ENCODE peak calls at places on chromosomes 2 and 18, in seven cellular contexts. K is NB4, H is suprapubic skin, Z is stomach, N is spleen, S is A549, F is sigmoid colon. J is an unnamed sample.

GRCh38 chr2:150911766-150912280 is 349.8 kb downstream of the RBM43 start:
- DNase-seq in N (no peak), H (peak; percentile 88), F (peak; percentile 90), S (peak; percentile 12), K (peak; percentile 92), Z (peak; percentile 27), J (peak; percentile 10)

GRCh38 chr18:62070306-62070705 is 116.5 kb downstream of the PIGN start:
- DNase-seq in S (no peak), F (no peak), K (no peak), H (no peak), Z (no peak), N (no peak), J (no peak)

GRCh38 chr18:55406374-55407045 is 181.5 kb downstream of the TCF4 start:
- DNase-seq in H (no peak), F (no peak), K (no peak), N (no peak), S (no peak), Z (no peak), J (no peak)

GRCh38 chr2:132662742-132663141 is 7.3 kb downstream of the LYPD1 start:
- DNase-seq in H (no peak), K (no peak), Z (no peak), S (no peak), N (no peak), F (no peak), J (no peak)

GRCh38 chr2:71568103-71568502 is 114.7 kb downstream of the DYSF start:
- DNase-seq in N (no peak), S (no peak), H (no peak), K (no peak), Z (no peak), F (no peak), J (no peak)

GRCh38 chr18:3603460-3604259 is 153.7 kb downstream of the TGIF1 start:
- DNase-seq in H (no peak), N (peak; percentile 3), Z (peak; percentile 55), K (peak; percentile 85), F (peak; percentile 71), S (no peak), J (peak; percentile 96)

GRCh38 chr2:51103205-51103604 is 71.3 kb upstream of the NRXN1 start:
- DNase-seq in H (peak; percentile 60), Z (no peak), K (no peak), S (no peak), N (peak; percentile 68), F (peak; percentile 59), J (no peak)

GRCh38 chr18:35389095-35389618 is 12.0 kb upstream of the ZNF396 start:
- DNase-seq in N (no peak), Z (no peak), K (no peak), H (no peak), S (no peak), F (no peak), J (no peak)

GRCh38 chr2:112147382-112147781 is 9.2 kb downstream of the FBLN7 start:
- DNase-seq in N (no peak), S (no peak), K (no peak), Z (no peak), H (no peak), F (no peak), J (no peak)

GRCh38 chr2:149422337-149422990 is 92.1 kb downstream of the LYPD6 start:
- DNase-seq in K (no peak), Z (no peak), H (no peak), F (no peak), N (no peak), S (no peak), J (no peak)

GRCh38 chr18:78071146-78071710 is 821.6 kb downstream of the GALR1 start:
- DNase-seq in S (no peak), F (no peak), N (no peak), Z (no peak), H (no peak), K (no peak), J (no peak)

GRCh38 chr18:23835506-23835905 is 146.3 kb downstream of the LAMA3 start:
- DNase-seq in N (no peak), F (no peak), Z (no peak), K (peak; percentile 45), S (no peak), H (no peak), J (no peak)

DNA sequence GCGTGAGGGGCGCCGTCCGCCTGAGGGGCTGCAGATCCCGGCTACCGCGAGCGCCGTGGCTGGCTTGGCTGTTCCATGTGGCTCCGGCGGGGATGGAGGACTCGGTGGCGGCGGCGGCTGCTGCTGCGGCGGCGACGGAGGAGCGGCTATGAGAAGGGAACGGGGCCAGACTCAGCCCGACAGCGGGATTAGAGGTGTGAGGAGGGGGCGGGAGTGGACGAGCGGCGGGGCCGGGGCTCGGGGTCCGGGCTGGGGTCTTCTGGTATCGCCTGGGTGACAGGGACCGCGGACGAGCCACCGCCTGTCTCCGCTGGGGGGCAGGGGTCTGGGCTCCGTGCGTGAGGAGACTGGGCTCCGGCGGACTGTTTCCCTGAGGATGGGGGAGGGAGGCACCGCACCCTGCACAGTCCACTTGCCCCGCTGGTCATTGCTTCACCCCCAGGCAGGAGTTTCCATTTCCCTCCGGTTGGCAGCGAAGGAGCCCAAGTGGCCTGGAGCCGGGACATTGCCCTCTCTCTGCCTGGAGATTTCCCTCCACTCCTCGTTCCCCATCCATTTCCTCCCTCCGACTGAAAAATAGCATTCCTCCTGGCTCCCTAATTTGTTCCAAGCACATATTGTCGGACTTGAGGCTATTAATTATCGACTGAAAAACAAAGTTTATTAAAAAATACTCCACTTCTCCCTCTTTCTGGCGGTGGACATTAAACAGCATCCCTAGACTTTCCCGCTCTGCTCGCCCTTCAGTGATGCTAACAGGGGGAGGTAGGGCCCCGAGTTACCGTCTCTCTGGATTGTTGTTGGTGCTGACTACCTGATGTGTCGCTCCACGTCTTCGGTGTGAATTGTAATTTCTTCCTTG is 577 bp downstream of the EHBP1 start:
- DNase-seq in N (no peak), Z (peak; percentile 49), K (peak; percentile 77), H (peak; percentile 86), F (peak; percentile 89), S (peak; percentile 73), J (peak; percentile 75)
- TF ChIP-seq POLR2A in N (no peak), Z (no peak), K (no peak), H (no peak), F (no peak), S (peak; percentile 9), J (no peak)

GRCh38 chr18:48977914-48978313 is 27.1 kb upstream of the SMAD7 start:
- DNase-seq in S (no peak), K (no peak), F (no peak), Z (no peak), H (no peak), N (no peak), J (no peak)

GRCh38 chr18:48974304-48975220 is 23.8 kb upstream of the SMAD7 start:
- DNase-seq in Z (no peak), K (no peak), N (no peak), S (no peak), H (no peak), F (no peak), J (no peak)

GRCh38 chr18:48975221-48975816 is 24.6 kb upstream of the SMAD7 start:
- DNase-seq in N (no peak), Z (no peak), H (no peak), K (no peak), S (no peak), F (no peak), J (no peak)

GRCh38 chr18:48973731-48974130 is 23.0 kb upstream of the SMAD7 start:
- DNase-seq in F (no peak), Z (no peak), N (no peak), K (no peak), S (no peak), H (no peak), J (no peak)

GRCh38 chr18:48975817-48976649 is 25.3 kb upstream of the SMAD7 start:
- DNase-seq in Z (peak; percentile 75), H (no peak), F (no peak), N (peak; percentile 87), S (peak; percentile 71), K (peak; percentile 70), J (no peak)
- TF ChIP-seq POLR2A in Z (no peak), H (no peak), F (no peak), N (no peak), S (no peak), K (no peak), J (no peak)

GRCh38 chr2:233085037-233085838 is 25.1 kb downstream of the INPP5D start:
- DNase-seq in Z (no peak), H (peak; percentile 39), S (no peak), F (peak; percentile 24), N (no peak), K (no peak), J (no peak)

GRCh38 chr2:233085839-233086150 is 25.7 kb downstream of the INPP5D start:
- DNase-seq in N (no peak), K (no peak), Z (no peak), F (no peak), S (no peak), H (peak; percentile 5), J (no peak)

GRCh38 chr2:233083782-233084181 is 23.6 kb downstream of the INPP5D start:
- DNase-seq in N (no peak), K (no peak), H (peak; percentile 3), S (no peak), F (no peak), Z (no peak), J (no peak)

GRCh38 chr2:233082934-233083755 is 23.0 kb downstream of the INPP5D start:
- DNase-seq in Z (no peak), N (no peak), S (no peak), H (peak; percentile 46), K (peak; percentile 91), F (peak; percentile 41), J (peak; percentile 36)

DNA sequence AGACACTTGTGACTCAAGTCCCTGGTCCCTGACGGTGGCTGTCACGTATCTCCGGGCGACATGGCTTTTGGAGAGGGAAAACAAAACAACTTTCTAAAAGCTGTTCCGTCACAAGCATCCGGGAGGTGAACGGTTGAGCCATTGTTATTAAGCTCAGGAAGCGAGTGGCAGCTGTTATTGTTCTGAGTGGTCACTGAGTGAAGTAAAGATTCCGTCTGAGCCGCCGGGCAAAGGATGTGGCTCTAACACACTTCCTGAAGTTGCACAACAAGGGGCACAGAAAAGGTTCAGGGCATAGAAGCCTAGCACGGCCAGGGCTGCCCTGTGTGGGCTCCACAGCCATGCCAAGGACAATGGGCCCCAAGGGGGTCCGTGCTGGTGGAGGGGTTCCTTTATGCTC is 24.3 kb downstream of the INPP5D start:
- DNase-seq in Z (peak; percentile 56), H (peak; percentile 78), S (no peak), N (peak; percentile 91), F (peak; percentile 80), K (peak; percentile 98), J (no peak)
- TF ChIP-seq POLR2A in Z (no peak), H (no peak), S (no peak), N (no peak), F (no peak), K (no peak), J (no peak)

DNA sequence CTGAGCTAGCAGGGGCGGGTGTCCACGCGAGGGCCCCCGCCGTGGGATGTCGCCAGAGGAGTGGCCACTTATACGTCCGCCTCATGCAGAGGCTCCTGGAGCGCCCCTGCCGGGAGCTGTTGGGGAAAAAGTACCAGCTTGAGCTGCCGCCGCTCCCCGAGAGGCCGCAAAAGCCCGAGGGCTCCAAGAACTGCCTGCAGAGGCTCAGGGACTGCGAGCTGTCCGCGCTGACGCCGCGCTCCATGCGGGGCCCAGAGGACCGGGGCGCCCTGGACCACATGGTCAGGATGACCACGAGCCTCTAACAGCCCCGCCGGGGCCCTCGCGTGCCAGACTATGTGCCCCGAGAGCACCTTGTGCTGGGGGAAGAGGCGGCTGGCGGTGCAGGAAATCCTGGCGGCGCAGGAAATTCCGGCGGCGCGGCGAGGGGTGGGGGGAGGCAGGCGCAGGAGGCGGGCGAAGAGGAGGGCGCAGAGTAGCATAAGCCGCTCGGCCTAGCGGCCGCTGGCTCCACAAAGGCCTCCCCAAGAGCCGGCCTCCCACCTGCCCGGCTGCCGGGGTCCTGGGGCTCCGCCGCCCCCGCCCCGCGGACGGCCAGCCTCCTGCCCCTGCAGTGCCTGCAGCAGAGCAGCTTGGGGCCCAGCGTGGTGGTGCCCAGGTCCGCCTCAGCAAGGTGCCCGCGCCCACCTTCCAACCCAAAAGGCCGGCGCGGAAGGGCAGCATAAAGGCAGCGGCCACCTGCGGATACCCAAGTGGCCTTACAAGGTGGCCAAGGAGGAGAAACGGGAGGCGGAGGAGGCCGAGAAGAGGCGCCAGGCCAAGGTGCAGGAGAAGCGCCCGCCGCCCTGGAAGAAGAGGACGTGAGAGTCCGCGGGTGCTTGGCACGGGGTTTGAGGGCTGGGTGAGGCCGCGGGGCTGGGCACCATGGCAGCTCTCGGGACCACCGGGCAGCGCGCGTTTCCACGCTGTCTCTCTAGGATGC is 42.1 kb upstream of the TRIM43B start:
- DNase-seq in F (peak; percentile 78), S (peak; percentile 6), K (no peak), Z (peak; percentile 74), H (peak; percentile 71), N (peak; percentile 86), J (peak; percentile 50)
- TF ChIP-seq POLR2A in F (no peak), S (no peak), K (no peak), Z (no peak), H (no peak), N (no peak), J (no peak)

J was measured in erythroblast.